ENCODE peak calls at places on chromosomes 7 and 10, in eight cellular contexts. One of them, this sample, is unnamed.

GRCh38 chr10:105041956-105042355 is 400.9 kb downstream of the SORCS3 start:
- DNase-seq in T follicular helper cell: no peak
- DNase-seq in DMS153: no peak
- DNase-seq in endothelial cell of umbilical vein: no peak
- DNase-seq in ureter: no peak
- DNase-seq in NCI-H2081: no peak
- DNase-seq in ACHN: peak; percentile 77
- DNase-seq in NCI-H460: no peak
- DNase-seq in this sample: no peak

GRCh38 chr10:63494951-63495350 is 26.2 kb upstream of the REEP3 start:
- DNase-seq in NCI-H2081: no peak
- DNase-seq in T follicular helper cell: no peak
- DNase-seq in NCI-H460: no peak
- DNase-seq in DMS153: no peak
- DNase-seq in ureter: no peak
- DNase-seq in ACHN: no peak
- DNase-seq in endothelial cell of umbilical vein: no peak
- DNase-seq in this sample: no peak

GRCh38 chr10:103262229-103262628 is 14.7 kb upstream of the INA start:
- DNase-seq in ureter: no peak
- DNase-seq in ACHN: no peak
- DNase-seq in endothelial cell of umbilical vein: no peak
- DNase-seq in NCI-H460: no peak
- DNase-seq in NCI-H2081: no peak
- DNase-seq in DMS153: no peak
- DNase-seq in T follicular helper cell: no peak
- DNase-seq in this sample: no peak

GRCh38 chr7:1725199-1725701 is 55.2 kb downstream of the ELFN1 start:
- DNase-seq in NCI-H460: no peak
- DNase-seq in endothelial cell of umbilical vein: no peak
- DNase-seq in T follicular helper cell: no peak
- DNase-seq in DMS153: peak; percentile 94
- DNase-seq in ureter: no peak
- DNase-seq in NCI-H2081: peak; percentile 82
- DNase-seq in ACHN: no peak
- DNase-seq in this sample: no peak

GRCh38 chr10:24382596-24382978 is 173.6 kb downstream of the KIAA1217 start:
- DNase-seq in endothelial cell of umbilical vein: no peak
- DNase-seq in NCI-H460: no peak
- DNase-seq in ACHN: no peak
- DNase-seq in T follicular helper cell: no peak
- DNase-seq in DMS153: no peak
- DNase-seq in NCI-H2081: no peak
- DNase-seq in ureter: no peak
- DNase-seq in this sample: no peak

GRCh38 chr10:78277734-78278404 is 244.2 kb downstream of the RPS24 start:
- DNase-seq in ACHN: no peak
- DNase-seq in T follicular helper cell: no peak
- DNase-seq in DMS153: no peak
- DNase-seq in NCI-H2081: no peak
- DNase-seq in NCI-H460: no peak
- DNase-seq in ureter: no peak
- DNase-seq in endothelial cell of umbilical vein: no peak
- DNase-seq in this sample: no peak

GRCh38 chr10:21145751-21146445 is 248.8 kb upstream of the NEBL start:
- DNase-seq in ACHN: no peak
- DNase-seq in NCI-H460: no peak
- DNase-seq in T follicular helper cell: no peak
- DNase-seq in ureter: no peak
- DNase-seq in endothelial cell of umbilical vein: no peak
- DNase-seq in NCI-H2081: no peak
- DNase-seq in DMS153: no peak
- DNase-seq in this sample: no peak

GRCh38 chr10:11473128-11473760 is 138.2 kb downstream of the USP6NL start:
- DNase-seq in ACHN: no peak
- DNase-seq in ureter: no peak
- DNase-seq in endothelial cell of umbilical vein: no peak
- DNase-seq in DMS153: no peak
- DNase-seq in NCI-H460: no peak
- DNase-seq in NCI-H2081: no peak
- DNase-seq in T follicular helper cell: no peak
- DNase-seq in this sample: no peak

GRCh38 chr10:14325325-14325955 is 5.3 kb downstream of the FRMD4A start:
- DNase-seq in NCI-H460: peak; percentile 23
- DNase-seq in ACHN: peak; percentile 24
- DNase-seq in ureter: no peak
- DNase-seq in T follicular helper cell: peak; percentile 11
- DNase-seq in endothelial cell of umbilical vein: peak; percentile 35
- DNase-seq in NCI-H2081: no peak
- DNase-seq in DMS153: no peak
- DNase-seq in this sample: no peak

GRCh38 chr7:107856806-107857540 is 34.0 kb upstream of the DLD start:
- DNase-seq in ureter: no peak
- DNase-seq in NCI-H460: no peak
- DNase-seq in DMS153: no peak
- DNase-seq in endothelial cell of umbilical vein: no peak
- DNase-seq in NCI-H2081: no peak
- DNase-seq in ACHN: no peak
- DNase-seq in T follicular helper cell: no peak
- DNase-seq in this sample: no peak

GRCh38 chr7:116443646-116444045 is 55.9 kb upstream of the CAV2 start:
- DNase-seq in DMS153: no peak
- DNase-seq in T follicular helper cell: no peak
- DNase-seq in NCI-H2081: peak; percentile 27
- DNase-seq in ACHN: peak; percentile 33
- DNase-seq in NCI-H460: no peak
- DNase-seq in ureter: no peak
- DNase-seq in endothelial cell of umbilical vein: no peak
- DNase-seq in this sample: no peak

GRCh38 chr7:1533569-1534329 is 3.2 kb downstream of the MAFK start:
- DNase-seq in NCI-H460: peak; percentile 75
- DNase-seq in DMS153: no peak
- DNase-seq in ureter: no peak
- DNase-seq in T follicular helper cell: no peak
- DNase-seq in ACHN: peak; percentile 85
- DNase-seq in endothelial cell of umbilical vein: peak; percentile 89
- DNase-seq in NCI-H2081: no peak
- DNase-seq in this sample: no peak

GRCh38 chr7:19989906-19990305 is 216.5 kb upstream of the TMEM196 start:
- DNase-seq in endothelial cell of umbilical vein: no peak
- DNase-seq in DMS153: no peak
- DNase-seq in T follicular helper cell: no peak
- DNase-seq in NCI-H2081: no peak
- DNase-seq in ACHN: no peak
- DNase-seq in NCI-H460: no peak
- DNase-seq in ureter: no peak
- DNase-seq in this sample: no peak

GRCh38 chr10:62093863-62094291 is 174.8 kb downstream of the RTKN2 start:
- DNase-seq in DMS153: no peak
- DNase-seq in ACHN: peak; percentile 91
- DNase-seq in T follicular helper cell: no peak
- DNase-seq in ureter: no peak
- DNase-seq in NCI-H460: no peak
- DNase-seq in NCI-H2081: no peak
- DNase-seq in endothelial cell of umbilical vein: peak; percentile 70
- DNase-seq in this sample: no peak

GRCh38 chr10:62130948-62131347 is 137.7 kb downstream of the RTKN2 start:
- DNase-seq in ureter: no peak
- DNase-seq in T follicular helper cell: no peak
- DNase-seq in DMS153: no peak
- DNase-seq in NCI-H460: no peak
- DNase-seq in NCI-H2081: no peak
- DNase-seq in endothelial cell of umbilical vein: peak; percentile 99
- DNase-seq in ACHN: no peak
- DNase-seq in this sample: no peak

GRCh38 chr10:127243490-127244272 is 47.3 kb upstream of the INSYN2A start:
- DNase-seq in endothelial cell of umbilical vein: peak; percentile 58
- DNase-seq in ACHN: peak; percentile 72
- DNase-seq in T follicular helper cell: no peak
- DNase-seq in NCI-H460: peak; percentile 60
- DNase-seq in ureter: no peak
- DNase-seq in DMS153: no peak
- DNase-seq in NCI-H2081: no peak
- DNase-seq in this sample: no peak

GRCh38 chr7:144857463-144857862 is 21.6 kb upstream of the TPK1 start:
- DNase-seq in T follicular helper cell: no peak
- DNase-seq in ACHN: no peak
- DNase-seq in DMS153: no peak
- DNase-seq in ureter: no peak
- DNase-seq in endothelial cell of umbilical vein: no peak
- DNase-seq in NCI-H460: no peak
- DNase-seq in NCI-H2081: no peak
- DNase-seq in this sample: no peak

GRCh38 chr10:124647421-124648130 is 96.6 kb downstream of the FAM53B start:
- DNase-seq in NCI-H460: peak; percentile 31
- DNase-seq in T follicular helper cell: peak; percentile 60
- DNase-seq in endothelial cell of umbilical vein: peak; percentile 46
- DNase-seq in DMS153: peak; percentile 42
- DNase-seq in ACHN: peak; percentile 10
- DNase-seq in ureter: peak; percentile 81
- DNase-seq in NCI-H2081: no peak
- DNase-seq in this sample: peak; percentile 64

GRCh38 chr10:119448579-119449209 is 93.8 kb downstream of the RGS10 start:
- DNase-seq in DMS153: no peak
- DNase-seq in T follicular helper cell: no peak
- DNase-seq in NCI-H460: no peak
- DNase-seq in ACHN: no peak
- DNase-seq in endothelial cell of umbilical vein: no peak
- DNase-seq in NCI-H2081: no peak
- DNase-seq in ureter: no peak
- DNase-seq in this sample: no peak

GRCh38 chr7:38463277-38464224 is 167.6 kb downstream of the AMPH start:
- DNase-seq in ureter: peak; percentile 67
- DNase-seq in NCI-H460: no peak
- DNase-seq in NCI-H2081: no peak
- DNase-seq in T follicular helper cell: peak; percentile 37
- DNase-seq in DMS153: no peak
- DNase-seq in endothelial cell of umbilical vein: no peak
- DNase-seq in ACHN: no peak
- DNase-seq in this sample: peak; percentile 1

GRCh38 chr7:99380032-99380822 is 5.7 kb downstream of the ARPC1B start:
- DNase-seq in NCI-H2081: no peak
- DNase-seq in ACHN: no peak
- DNase-seq in NCI-H460: no peak
- DNase-seq in DMS153: no peak
- DNase-seq in endothelial cell of umbilical vein: peak; percentile 79
- DNase-seq in T follicular helper cell: peak; percentile 20
- DNase-seq in ureter: no peak
- DNase-seq in this sample: no peak

GRCh38 chr10:86666538-86666937 is 1.8 kb upstream of the LDB3 start:
- DNase-seq in ACHN: no peak
- DNase-seq in T follicular helper cell: no peak
- DNase-seq in NCI-H460: no peak
- DNase-seq in NCI-H2081: no peak
- DNase-seq in DMS153: peak; percentile 53
- DNase-seq in endothelial cell of umbilical vein: no peak
- DNase-seq in ureter: no peak
- DNase-seq in this sample: no peak

GRCh38 chr7:151886783-151887182 is 9.9 kb upstream of the PRKAG2 start:
- DNase-seq in ureter: no peak
- DNase-seq in DMS153: no peak
- DNase-seq in NCI-H460: no peak
- DNase-seq in ACHN: no peak
- DNase-seq in T follicular helper cell: no peak
- DNase-seq in NCI-H2081: no peak
- DNase-seq in endothelial cell of umbilical vein: no peak
- DNase-seq in this sample: no peak

GRCh38 chr10:101694674-101695403 is at the start of gene FBXW4:
- DNase-seq in endothelial cell of umbilical vein: peak; percentile 39
- DNase-seq in NCI-H460: peak; percentile 25
- DNase-seq in T follicular helper cell: peak; percentile 56
- DNase-seq in NCI-H2081: no peak
- DNase-seq in ureter: peak; percentile 56
- DNase-seq in ACHN: peak; percentile 47
- DNase-seq in DMS153: no peak
- DNase-seq in this sample: peak; percentile 61

GRCh38 chr7:74138945-74139843 is 35.0 kb upstream of the EIF4H start:
- DNase-seq in DMS153: no peak
- DNase-seq in ACHN: no peak
- DNase-seq in ureter: no peak
- DNase-seq in endothelial cell of umbilical vein: no peak
- DNase-seq in NCI-H2081: no peak
- DNase-seq in T follicular helper cell: no peak
- DNase-seq in NCI-H460: no peak
- DNase-seq in this sample: no peak

GRCh38 chr10:115921795-115922194 is 351.2 kb downstream of the GFRA1 start:
- DNase-seq in DMS153: no peak
- DNase-seq in ACHN: no peak
- DNase-seq in T follicular helper cell: no peak
- DNase-seq in NCI-H460: no peak
- DNase-seq in endothelial cell of umbilical vein: no peak
- DNase-seq in NCI-H2081: no peak
- DNase-seq in ureter: no peak
- DNase-seq in this sample: no peak

GRCh38 chr7:33705333-33705833 is 200.0 kb upstream of the BMPER start:
- DNase-seq in NCI-H2081: peak; percentile 9
- DNase-seq in ACHN: no peak
- DNase-seq in NCI-H460: no peak
- DNase-seq in DMS153: peak; percentile 65
- DNase-seq in endothelial cell of umbilical vein: no peak
- DNase-seq in ureter: no peak
- DNase-seq in T follicular helper cell: no peak
- DNase-seq in this sample: no peak

This sample was measured in T-helper 22 cell.